ENCODE peak calls at places on chromosomes 4 and X, in four cellular contexts. P is endothelial cell of umbilical vein, C is sigmoid colon, G is stomach. Y is an unnamed sample.

GRCh38 chr4:98659106-98659592 is 738 bp upstream of the TSPAN5 start:
- DNase-seq in P (no peak), C (no peak), G (no peak), Y (no peak)

GRCh38 chr4:157221895-157222763 is 1.6 kb downstream of the GRIA2 start:
- DNase-seq in P (peak), C (no peak), G (no peak), Y (no peak)

GRCh38 chr4:169314906-169315305 is 44.1 kb upstream of the SH3RF1 start:
- DNase-seq in P (peak), C (peak), G (peak), Y (no peak)

GRCh38 chr4:48103483-48104139 is 30.4 kb downstream of the TXK start:
- DNase-seq in P (no peak), C (no peak), G (no peak), Y (peak)

GRCh38 chr4:30396772-30397475 is 323.2 kb upstream of the PCDH7 start:
- DNase-seq in P (peak), C (no peak), G (no peak), Y (no peak)

GRCh38 chrX:128460835-128461234 is 408.6 kb upstream of the ACTRT1 start:
- DNase-seq in P (peak), C (no peak), G (no peak), Y (no peak)

GRCh38 chrX:69505772-69506616 is 1.9 kb downstream of the NALF2 start:
- DNase-seq in P (no peak), C (no peak), G (no peak), Y (no peak)

GRCh38 chr4:8913858-8914460 is 42.3 kb upstream of the HMX1 start:
- DNase-seq in P (no peak), C (peak), G (no peak), Y (no peak)

GRCh38 chr4:25773358-25773757 is 89.4 kb downstream of the SEL1L3 start:
- DNase-seq in P (no peak), C (no peak), G (no peak), Y (no peak)

GRCh38 chrX:10054396-10054795 is 87.2 kb downstream of the CLDN34 start:
- DNase-seq in P (no peak), C (no peak), G (peak), Y (no peak)

GRCh38 chr4:97987019-97987648 is 156.1 kb downstream of the STPG2 start:
- DNase-seq in P (peak), C (no peak), G (no peak), Y (peak)

DNA sequence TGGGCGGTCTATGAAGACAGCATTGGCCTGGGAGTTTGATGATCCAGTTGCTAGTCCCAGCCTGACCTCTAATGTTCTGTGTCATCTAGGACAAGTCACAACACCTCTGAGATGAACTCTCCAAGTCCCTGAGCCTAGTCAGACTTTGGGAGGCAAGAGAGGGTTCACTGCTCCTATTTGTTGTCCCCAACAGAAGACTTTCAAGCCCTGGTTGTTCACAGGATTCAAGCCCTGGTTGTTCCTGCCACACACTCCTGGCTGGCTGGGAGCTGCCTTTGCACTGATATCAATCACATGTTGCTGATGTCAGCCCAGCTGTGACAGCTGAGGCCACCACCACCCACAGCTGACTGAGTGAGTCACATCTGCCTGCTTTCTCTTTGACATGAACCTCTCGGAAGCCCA is 253.2 kb upstream of the RASGEF1B start:
- DNase-seq in P (no peak), C (peak), G (peak), Y (no peak)
- TF ChIP-seq CTCF in P (no peak), C (no peak), G (no peak), Y (no peak)

DNA sequence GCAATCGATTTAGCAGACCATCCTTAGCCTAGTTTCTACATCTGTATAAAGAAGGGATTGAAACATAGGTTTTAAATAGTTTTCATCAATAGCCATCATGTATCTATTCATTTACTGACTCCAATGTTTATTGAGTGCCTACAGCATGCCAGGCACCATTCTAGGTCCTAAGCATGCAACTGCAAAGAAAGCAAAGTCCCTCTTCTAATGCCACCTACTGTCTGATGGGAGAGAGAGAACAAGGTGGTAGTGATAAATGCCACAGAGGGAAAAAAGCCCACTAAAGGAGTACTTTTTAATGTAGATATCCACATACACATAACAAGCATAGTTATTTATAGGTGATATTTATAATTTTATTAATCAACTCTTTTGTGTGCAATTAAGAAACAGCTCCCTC is 67.6 kb upstream of the PPARGC1A start:
- DNase-seq in P (no peak), C (no peak), G (no peak), Y (no peak)
- TF ChIP-seq CTCF in P (no peak), C (no peak), G (no peak), Y (no peak)

GRCh38 chr4:156168288-156168687 is 214.6 kb upstream of the CTSO start:
- DNase-seq in P (no peak), C (no peak), G (no peak), Y (no peak)
- TF ChIP-seq CTCF in P (no peak), C (no peak), G (no peak), Y (no peak)

GRCh38 chr4:42302348-42302747 is 94.9 kb upstream of the SHISA3 start:
- DNase-seq in P (peak), C (no peak), G (peak), Y (no peak)
- TF ChIP-seq CTCF in P (no peak), C (no peak), G (no peak), Y (peak)

GRCh38 chr4:95092762-95093161 is 335.0 kb downstream of the BMPR1B start:
- DNase-seq in P (peak), C (no peak), G (no peak), Y (no peak)

GRCh38 chr4:95093460-95093859 is 335.7 kb downstream of the BMPR1B start:
- DNase-seq in P (no peak), C (no peak), G (no peak), Y (no peak)

GRCh38 chr4:95093936-95094929 is 336.5 kb downstream of the BMPR1B start:
- DNase-seq in P (no peak), C (no peak), G (no peak), Y (no peak)

GRCh38 chr4:95091272-95091671 is 333.5 kb downstream of the BMPR1B start:
- DNase-seq in P (no peak), C (no peak), G (no peak), Y (no peak)

DNA sequence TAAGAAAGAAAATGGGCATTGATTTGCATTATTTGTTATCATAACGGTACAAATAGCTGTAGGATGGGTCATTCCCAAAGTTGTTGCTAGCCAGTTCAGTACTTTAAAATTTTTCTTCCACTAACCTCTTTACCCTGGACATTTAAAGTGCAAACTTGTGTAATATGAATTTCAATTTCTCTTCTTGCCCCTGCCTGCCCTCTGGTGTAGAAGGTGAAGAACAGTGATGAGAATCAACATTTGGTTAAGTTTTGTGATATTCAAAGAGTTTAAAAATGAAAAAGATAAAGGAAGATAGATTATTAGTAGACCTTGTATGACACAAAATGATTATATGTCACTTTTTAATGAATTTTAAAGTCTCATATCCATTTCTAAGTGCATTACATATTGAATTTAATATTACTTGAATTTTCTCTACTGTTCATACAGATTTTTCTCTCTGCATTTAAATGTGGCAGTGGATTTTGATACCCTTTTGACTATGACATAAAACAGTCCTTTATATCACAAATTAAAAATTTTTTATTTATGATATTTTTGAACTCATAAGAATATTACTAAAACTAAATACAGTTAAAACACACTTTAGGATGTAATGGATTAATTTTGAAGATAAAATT is 337.7 kb downstream of the BMPR1B start:
- DNase-seq in P (peak), C (no peak), G (no peak), Y (no peak)
- TF ChIP-seq CTCF in P (peak), C (peak), G (no peak), Y (peak)

GRCh38 chrX:68146054-68146453 is 287.2 kb downstream of the OPHN1 start:
- DNase-seq in P (peak), C (no peak), G (no peak), Y (no peak)
- TF ChIP-seq CTCF in P (peak), C (no peak), G (no peak), Y (peak)

DNA sequence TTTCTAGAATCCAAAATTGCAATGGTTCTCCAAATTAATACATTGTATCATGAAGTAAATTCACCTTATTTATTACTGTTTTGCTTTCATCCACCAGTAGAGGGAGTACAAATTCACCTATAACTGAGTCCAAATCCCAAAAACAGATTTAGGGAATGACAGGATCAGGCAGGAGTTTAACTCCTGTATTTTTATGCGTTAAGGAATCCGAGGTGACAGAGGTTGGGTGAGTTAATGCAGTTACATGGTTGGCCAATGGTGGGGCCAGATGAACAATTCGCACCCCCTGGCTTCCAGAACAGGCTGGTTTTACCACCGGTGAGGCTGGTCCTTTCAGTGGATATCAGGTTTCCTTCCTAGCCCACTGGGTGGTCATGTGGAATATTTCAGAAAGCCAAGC is 82.4 kb downstream of the MTNR1A start:
- DNase-seq in P (no peak), C (no peak), G (no peak), Y (no peak)
- TF ChIP-seq CTCF in P (no peak), C (peak), G (no peak), Y (peak)

DNA sequence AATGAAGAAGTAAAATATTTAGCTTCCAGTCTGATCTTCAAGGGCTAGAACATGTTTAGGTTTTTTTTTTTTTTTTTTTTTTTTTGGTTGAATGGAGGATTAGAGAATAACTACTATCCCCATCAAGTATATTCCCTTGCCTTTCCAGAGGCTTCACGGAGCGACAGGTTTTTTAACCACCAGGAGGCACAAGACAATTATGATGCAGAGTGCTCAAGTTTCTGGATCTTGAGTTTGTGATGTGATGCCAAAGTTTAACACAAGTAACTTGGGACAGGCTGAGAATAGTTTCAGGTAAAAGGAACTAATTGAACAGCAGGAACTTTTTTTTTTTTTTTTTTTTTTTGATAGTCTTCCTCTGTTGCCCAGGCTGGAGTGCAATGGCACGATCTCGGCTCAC is 30.3 kb downstream of the CCNI start:
- DNase-seq in P (no peak), C (no peak), G (no peak), Y (no peak)
- TF ChIP-seq CTCF in P (peak), C (no peak), G (no peak), Y (peak)

DNA sequence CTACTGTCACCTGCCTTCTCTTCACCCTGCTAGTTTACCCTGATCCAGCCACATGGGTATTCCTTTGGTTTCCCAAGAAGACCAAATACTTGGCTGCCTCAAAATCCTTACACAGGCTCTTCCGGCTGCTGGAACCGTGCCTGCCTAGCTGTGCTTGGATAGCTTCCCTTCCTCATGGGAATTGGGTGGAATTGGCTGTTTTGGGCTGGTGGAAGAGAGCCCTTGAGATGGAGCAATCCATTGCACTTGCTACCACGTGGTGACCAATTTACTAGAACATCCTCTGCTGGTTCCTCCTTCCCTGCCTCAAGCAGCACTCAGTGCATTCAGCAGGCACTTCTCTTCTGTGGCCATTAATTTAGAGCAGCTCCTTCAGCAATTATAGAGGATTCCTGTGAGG is 119.3 kb upstream of the AP1S2 start:
- DNase-seq in P (no peak), C (no peak), G (no peak), Y (no peak)
- TF ChIP-seq CTCF in P (no peak), C (no peak), G (no peak), Y (no peak)

DNA sequence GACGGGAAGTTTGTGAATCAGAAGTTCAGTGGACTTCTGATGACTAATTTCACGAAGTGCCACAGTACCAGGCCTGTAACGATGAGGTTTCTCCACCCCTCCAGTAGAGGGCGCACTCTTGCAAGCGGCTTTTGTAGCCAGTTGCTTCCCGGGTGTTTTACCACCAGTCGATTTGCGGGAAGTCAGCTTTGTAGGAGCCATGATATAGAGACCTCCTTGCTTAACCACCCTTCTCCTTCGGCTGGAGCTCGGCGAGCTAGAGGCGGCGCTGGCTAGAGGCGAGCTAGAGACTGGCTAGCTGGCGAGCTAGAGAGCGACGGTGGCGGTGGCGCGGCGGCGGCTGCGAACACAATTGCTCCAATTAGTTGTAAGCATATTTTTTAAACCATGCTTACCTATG is 72.0 kb downstream of the IL1RAPL1 start:
- DNase-seq in P (no peak), C (no peak), G (no peak), Y (no peak)
- TF ChIP-seq CTCF in P (peak), C (no peak), G (no peak), Y (peak)